ENCODE peak calls at places on chromosomes 5 and 9, in six cellular contexts. V is tibial nerve; A is CD8-positive, alpha-beta memory T cell; L is adrenal gland; E is CD8-positive, alpha-beta T cell; J is cardiac muscle cell. B is an unnamed sample.

GRCh38 chr5:80809451-80809850 is 150.7 kb upstream of the RASGRF2 start:
- DNase-seq in V (no peak), A (no peak), L (no peak), E (no peak), J (no peak), B (no peak)

GRCh38 chr9:127194881-127195713 is 69.5 kb upstream of the GARNL3 start:
- DNase-seq in V (no peak), A (no peak), L (no peak), E (no peak), J (no peak), B (no peak)

GRCh38 chr9:97557606-97558095 is 56.2 kb downstream of the TMOD1 start:
- DNase-seq in V (peak; percentile 88), A (no peak), L (peak; percentile 84), E (no peak), J (no peak), B (no peak)

GRCh38 chr5:36607114-36607561 is 732 bp downstream of the SLC1A3 start:
- DNase-seq in V (no peak), A (no peak), L (peak; percentile 33), E (no peak), J (peak; percentile 72), B (peak; percentile 34)

GRCh38 chr5:163496286-163496685 is 9.1 kb upstream of the MAT2B start:
- DNase-seq in V (no peak), A (no peak), L (no peak), E (no peak), J (no peak), B (no peak)

GRCh38 chr5:89690331-89690730 is 719.2 kb downstream of the CETN3 start:
- DNase-seq in V (no peak), A (no peak), L (no peak), E (no peak), J (no peak), B (no peak)

GRCh38 chr9:120348951-120349429 is 231.0 kb downstream of the CDK5RAP2 start:
- DNase-seq in V (no peak), A (no peak), L (peak; percentile 61), E (no peak), J (peak; percentile 73), B (peak; percentile 27)

GRCh38 chr5:181121675-181122561 is 9.1 kb downstream of the OR2V1 start:
- DNase-seq in V (no peak), A (no peak), L (peak; percentile 24), E (no peak), J (no peak), B (no peak)

GRCh38 chr5:100731768-100732167 is 171.3 kb downstream of the ST8SIA4 start:
- DNase-seq in V (no peak), A (no peak), L (no peak), E (no peak), J (no peak), B (no peak)

GRCh38 chr9:97723819-97724218 is 26.7 kb upstream of the XPA start:
- DNase-seq in V (no peak), A (no peak), L (no peak), E (no peak), J (no peak), B (no peak)

GRCh38 chr9:33453286-33453882 is 6.0 kb upstream of the AQP3 start:
- DNase-seq in V (no peak), A (no peak), L (no peak), E (no peak), J (no peak), B (no peak)

GRCh38 chr5:28862860-28863196 is 1824.4 kb upstream of the CDH9 start:
- DNase-seq in V (no peak), A (no peak), L (no peak), E (no peak), J (no peak), B (no peak)

GRCh38 chr5:64532212-64532611 is 26.4 kb downstream of the RGS7BP start:
- DNase-seq in V (no peak), A (no peak), L (no peak), E (no peak), J (no peak), B (no peak)

GRCh38 chr9:135810806-135811575 is 96.4 kb downstream of the CAMSAP1 start:
- DNase-seq in V (peak; percentile 15), A (no peak), L (no peak), E (no peak), J (no peak), B (no peak)

GRCh38 chr9:128081052-128081451 is 13.0 kb downstream of the SLC25A25 start:
- DNase-seq in V (no peak), A (no peak), L (no peak), E (no peak), J (no peak), B (peak; percentile 91)

GRCh38 chr5:168300377-168301182 is 9.1 kb downstream of the WWC1 start:
- DNase-seq in V (no peak), A (no peak), L (no peak), E (no peak), J (no peak), B (no peak)
- H3K27ac ChIP-seq in V (no peak overlapping the region), A (no peak overlapping the region), L (no peak overlapping the region), E (no peak overlapping the region), J (no peak overlapping the region), B (no peak overlapping the region)

GRCh38 chr9:109050444-109050843 is 37.1 kb upstream of the CTNNAL1 start:
- DNase-seq in V (no peak), A (no peak), L (no peak), E (no peak), J (no peak), B (no peak)

GRCh38 chr9:109052416-109052815 is 39.1 kb upstream of the CTNNAL1 start:
- DNase-seq in V (no peak), A (no peak), L (no peak), E (no peak), J (no peak), B (peak; percentile 34)

GRCh38 chr9:109048822-109049221 is 35.5 kb upstream of the CTNNAL1 start:
- DNase-seq in V (no peak), A (no peak), L (no peak), E (no peak), J (no peak), B (no peak)

GRCh38 chr9:109047259-109047658 is 34.0 kb upstream of the CTNNAL1 start:
- DNase-seq in V (no peak), A (no peak), L (no peak), E (no peak), J (no peak), B (no peak)

DNA sequence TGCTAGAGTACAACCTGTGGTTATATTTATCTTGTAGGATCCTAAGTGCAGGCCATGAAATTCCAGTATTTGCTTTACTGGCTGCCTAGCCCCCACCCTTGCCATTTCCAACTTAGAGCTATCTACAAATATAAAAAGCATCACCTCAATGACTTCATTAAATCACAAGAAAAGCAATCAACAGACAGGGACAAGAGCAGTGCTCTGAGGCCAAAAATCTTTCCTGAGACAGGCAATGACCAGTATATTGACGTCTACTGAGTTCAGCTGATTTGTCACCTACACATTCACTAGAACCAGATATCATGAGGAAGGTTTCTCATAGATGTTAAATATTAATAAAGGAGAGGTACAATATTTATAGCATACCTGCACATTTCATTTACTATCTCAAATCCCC is 38.4 kb upstream of the CTNNAL1 start:
- DNase-seq in V (no peak), A (no peak), L (no peak), E (no peak), J (no peak), B (no peak)
- H3K36me3 ChIP-seq in V (no peaks in the 10 kb centered on the region), A (peaks cover 39% of the 10 kb centered on the region), L (no peaks in the 10 kb centered on the region), E (peaks cover 43% of the 10 kb centered on the region), J (peaks cover 33% of the 10 kb centered on the region), B (peaks cover 49% of the 10 kb centered on the region)

GRCh38 chr9:20208156-20208555 is 414.1 kb downstream of the MLLT3 start:
- DNase-seq in V (no peak), A (no peak), L (no peak), E (no peak), J (peak; percentile 64), B (no peak)
- H3K27ac ChIP-seq in V (no peak overlapping the region), A (no peak overlapping the region), L (no peak overlapping the region), E (no peak overlapping the region), J (peak overlapping the region; percentile 12), B (no peak overlapping the region)

GRCh38 chr9:133344979-133345378 is 3.0 kb downstream of the MED22 start:
- DNase-seq in V (no peak), A (no peak), L (no peak), E (no peak), J (no peak), B (no peak)

GRCh38 chr9:133345596-133345995 is 2.3 kb downstream of the MED22 start:
- DNase-seq in V (no peak), A (no peak), L (no peak), E (no peak), J (no peak), B (no peak)

GRCh38 chr9:133347515-133347984 is 381 bp downstream of the MED22 start:
- DNase-seq in V (no peak), A (peak; percentile 45), L (peak; percentile 56), E (peak; percentile 63), J (peak; percentile 65), B (no peak)

GRCh38 chr9:133347985-133348762 is at the start of the genes MED22 and RPL7A:
- DNase-seq in V (peak; percentile 93), A (peak; percentile 88), L (peak; percentile 95), E (peak; percentile 92), J (peak; percentile 97), B (peak; percentile 98)

GRCh38 chr9:133346021-133346713 is 1.8 kb downstream of the MED22 start:
- DNase-seq in V (no peak), A (no peak), L (peak; percentile 19), E (no peak), J (no peak), B (no peak)
- H3K36me3 ChIP-seq in V (no peaks in the 10 kb centered on the region), A (peaks cover 43% of the 10 kb centered on the region), L (no peaks in the 10 kb centered on the region), E (peaks cover 30% of the 10 kb centered on the region), J (peaks cover 36% of the 10 kb centered on the region), B (peaks cover 63% of the 10 kb centered on the region)